ENCODE peak calls at places on chromosomes 3 and 15, in six cellular contexts. Z is spleen, T is transverse colon, X is breast epithelium, L is HCT116, N is upper lobe of left lung. H is an unnamed sample.

GRCh38 chr3:27431116-27431515 is 53.1 kb downstream of the SLC4A7 start:
- DNase-seq in Z (no peak), T (no peak), X (peak), L (peak), N (no peak), H (peak)

GRCh38 chr3:17329932-17330331 is 412.5 kb downstream of the TBC1D5 start:
- DNase-seq in Z (no peak), T (no peak), X (no peak), L (no peak), N (no peak), H (no peak)

GRCh38 chr15:91891788-91892187 is 38.3 kb downstream of the SLCO3A1 start:
- DNase-seq in Z (no peak), T (no peak), X (no peak), L (no peak), N (no peak), H (no peak)

GRCh38 chr3:157127831-157128767 is 31.8 kb downstream of the CCNL1 start:
- DNase-seq in Z (no peak), T (no peak), X (no peak), L (peak), N (no peak), H (peak)

GRCh38 chr15:85047271-85047948 is 65.8 kb downstream of the PDE8A start:
- DNase-seq in Z (no peak), T (peak), X (no peak), L (no peak), N (no peak), H (no peak)

GRCh38 chr3:157282261-157283191 is 122.6 kb upstream of the CCNL1 start:
- DNase-seq in Z (no peak), T (no peak), X (peak), L (no peak), N (no peak), H (peak)

GRCh38 chr3:182435860-182436259 is 357.4 kb upstream of the ATP11B start:
- DNase-seq in Z (no peak), T (no peak), X (no peak), L (no peak), N (no peak), H (no peak)

GRCh38 chr3:134352031-134352671 is 22.1 kb downstream of the AMOTL2 start:
- DNase-seq in Z (no peak), T (no peak), X (peak), L (no peak), N (no peak), H (peak)

GRCh38 chr3:123705886-123706285 is 121.0 kb upstream of the HACD2 start:
- DNase-seq in Z (no peak), T (no peak), X (no peak), L (no peak), N (no peak), H (no peak)

GRCh38 chr3:159766563-159767185 is 222.0 kb upstream of the IL12A start:
- DNase-seq in Z (no peak), T (no peak), X (no peak), L (no peak), N (no peak), H (no peak)

GRCh38 chr3:42498791-42499477 is 3.5 kb upstream of the VIPR1 start:
- DNase-seq in Z (peak), T (no peak), X (peak), L (no peak), N (no peak), H (peak)

GRCh38 chr3:106610362-106610997 is 741.7 kb upstream of the CBLB start:
- DNase-seq in Z (no peak), T (no peak), X (no peak), L (no peak), N (no peak), H (no peak)

GRCh38 chr3:15805756-15806266 is 8.0 kb upstream of the ANKRD28 start:
- DNase-seq in Z (no peak), T (no peak), X (no peak), L (no peak), N (no peak), H (no peak)

GRCh38 chr3:42732829-42733459 is 30.3 kb upstream of the HHATL start:
- DNase-seq in Z (no peak), T (no peak), X (peak), L (no peak), N (no peak), H (peak)

GRCh38 chr3:143896486-143896885 is 48.2 kb upstream of the SLC9A9 start:
- DNase-seq in Z (no peak), T (no peak), X (no peak), L (no peak), N (no peak), H (no peak)

GRCh38 chr3:29286841-29287240 is 6.0 kb downstream of the RBMS3 start:
- DNase-seq in Z (no peak), T (no peak), X (no peak), L (no peak), N (no peak), H (no peak)

GRCh38 chr15:29129903-29130302 is 139.7 kb downstream of the NSMCE3 start:
- DNase-seq in Z (peak), T (no peak), X (no peak), L (no peak), N (no peak), H (peak)

GRCh38 chr3:53196575-53197407 is 35.8 kb downstream of the PRKCD start:
- DNase-seq in Z (no peak), T (peak), X (no peak), L (peak), N (no peak), H (no peak)

GRCh38 chr15:36798366-36798765 is 218.9 kb downstream of the CDIN1 start:
- DNase-seq in Z (no peak), T (no peak), X (no peak), L (no peak), N (no peak), H (no peak)

GRCh38 chr3:170640737-170641171 is 54.9 kb upstream of the SLC7A14 start:
- DNase-seq in Z (no peak), T (no peak), X (no peak), L (no peak), N (no peak), H (no peak)

GRCh38 chr3:196517919-196518318 is 2.8 kb upstream of the SMCO1 start:
- DNase-seq in Z (no peak), T (no peak), X (no peak), L (no peak), N (no peak), H (no peak)

GRCh38 chr3:49406571-49407565 is 4.9 kb downstream of the RHOA start:
- DNase-seq in Z (peak), T (no peak), X (no peak), L (no peak), N (no peak), H (no peak)

GRCh38 chr15:40002295-40002694 is 36.7 kb downstream of the SRP14 start:
- DNase-seq in Z (no peak), T (peak), X (no peak), L (no peak), N (no peak), H (no peak)

GRCh38 chr3:129039271-129040038 is 21.1 kb upstream of the GP9 start:
- DNase-seq in Z (no peak), T (peak), X (no peak), L (no peak), N (peak), H (peak)

GRCh38 chr3:13654330-13655073 is 105.6 kb downstream of the FBLN2 start:
- DNase-seq in Z (peak), T (no peak), X (no peak), L (no peak), N (no peak), H (no peak)

GRCh38 chr3:81558106-81558505 is 203.3 kb downstream of the GBE1 start:
- DNase-seq in Z (no peak), T (no peak), X (no peak), L (no peak), N (no peak), H (no peak)

GRCh38 chr15:67836477-67836876 is 3.4 kb downstream of the RNU6-1 start:
- DNase-seq in Z (peak), T (peak), X (no peak), L (no peak), N (no peak), H (peak)

GRCh38 chr3:149153402-149153801 is 24.0 kb downstream of the HPS3 start:
- DNase-seq in Z (no peak), T (no peak), X (no peak), L (no peak), N (no peak), H (no peak)

GRCh38 chr3:149621218-149622005 is 36.4 kb downstream of the WWTR1 start:
- DNase-seq in Z (no peak), T (no peak), X (no peak), L (no peak), N (no peak), H (no peak)

GRCh38 chr15:56918907-56919707 is 663 bp downstream of the TCF12 start:
- DNase-seq in Z (peak), T (peak), X (peak), L (no peak), N (peak), H (peak)
- TF ChIP-seq POLR2A in Z (peak), T (no peak), X (no peak), L (no peak), N (no peak), H (no peak)

GRCh38 chr3:188320757-188321156 is 166.8 kb downstream of the LPP start:
- DNase-seq in Z (no peak), T (no peak), X (no peak), L (no peak), N (no peak), H (no peak)
- TF ChIP-seq POLR2AphosphoS5 in Z (no peak), T (no peak), X (no peak), L (no peak), N (no peak), H (no peak)

DNA sequence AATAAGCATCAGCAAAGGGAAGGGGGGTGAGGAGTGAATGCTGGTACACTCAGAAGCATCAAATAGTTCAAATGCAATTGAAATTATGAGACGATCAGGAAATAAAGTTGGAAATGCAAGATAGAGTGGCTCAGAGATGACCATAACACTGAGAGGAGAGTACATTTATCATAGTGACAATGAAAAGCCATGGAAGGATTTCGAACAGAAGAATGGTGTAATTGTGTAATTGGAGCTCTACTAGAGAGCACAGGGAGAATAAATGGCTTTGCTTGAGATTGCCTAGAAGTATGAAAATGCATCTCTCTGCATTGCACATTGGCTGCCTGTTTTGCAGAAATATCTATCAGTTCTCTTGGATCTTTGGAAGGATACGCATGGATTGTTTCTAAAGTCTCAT is 163.3 kb downstream of the TP63 start:
- DNase-seq in Z (no peak), T (no peak), X (no peak), L (no peak), N (no peak), H (no peak)
- H3K4me3 ChIP-seq in Z (no peak), T (no peak), X (no peak), L (no peak), N (no peak), H (no peak)

GRCh38 chr15:80151576-80151975 is 1.2 kb upstream of the FAH start:
- DNase-seq in Z (no peak), T (no peak), X (no peak), L (no peak), N (no peak), H (no peak)

GRCh38 chr15:80154336-80154735 is 1.5 kb downstream of the FAH start:
- DNase-seq in Z (no peak), T (no peak), X (no peak), L (no peak), N (no peak), H (no peak)

GRCh38 chr15:80152180-80152895 is 461 bp upstream of the FAH start:
- DNase-seq in Z (peak), T (peak), X (peak), L (peak), N (peak), H (peak)

GRCh38 chr15:80153900-80154299 is 1.1 kb downstream of the FAH start:
- DNase-seq in Z (no peak), T (no peak), X (no peak), L (no peak), N (no peak), H (no peak)

GRCh38 chr15:80152896-80153876 is at the start of gene FAH:
- DNase-seq in Z (peak), T (peak), X (no peak), L (no peak), N (no peak), H (no peak)
- TF ChIP-seq POLR2A in Z (no peak), T (peak), X (no peak), L (no peak), N (no peak), H (no peak)

GRCh38 chr15:90071220-90071807 is 31.0 kb downstream of the IDH2 start:
- DNase-seq in Z (peak), T (peak), X (peak), L (peak), N (no peak), H (peak)
- TF ChIP-seq POLR2AphosphoS5 in Z (no peak), T (no peak), X (no peak), L (no peak), N (no peak), H (peak)

GRCh38 chr3:64224826-64225606 is at the start of gene PRICKLE2:
- DNase-seq in Z (peak), T (peak), X (peak), L (no peak), N (no peak), H (peak)
- H3K4me3 ChIP-seq in Z (peak), T (peak), X (peak), L (no peak), N (no peak), H (peak)

GRCh38 chr15:56732881-56733130 is 503 bp downstream of the ZNF280D start:
- DNase-seq in Z (no peak), T (no peak), X (peak), L (peak), N (no peak), H (no peak)

GRCh38 chr15:56732135-56732880 is 1.0 kb downstream of the ZNF280D start:
- DNase-seq in Z (no peak), T (peak), X (no peak), L (no peak), N (no peak), H (no peak)

GRCh38 chr15:56734013-56734625 is 810 bp upstream of the ZNF280D start:
- DNase-seq in Z (no peak), T (no peak), X (no peak), L (no peak), N (no peak), H (no peak)

GRCh38 chr15:56731571-56731970 is 1.7 kb downstream of the ZNF280D start:
- DNase-seq in Z (no peak), T (no peak), X (no peak), L (no peak), N (no peak), H (no peak)

DNA sequence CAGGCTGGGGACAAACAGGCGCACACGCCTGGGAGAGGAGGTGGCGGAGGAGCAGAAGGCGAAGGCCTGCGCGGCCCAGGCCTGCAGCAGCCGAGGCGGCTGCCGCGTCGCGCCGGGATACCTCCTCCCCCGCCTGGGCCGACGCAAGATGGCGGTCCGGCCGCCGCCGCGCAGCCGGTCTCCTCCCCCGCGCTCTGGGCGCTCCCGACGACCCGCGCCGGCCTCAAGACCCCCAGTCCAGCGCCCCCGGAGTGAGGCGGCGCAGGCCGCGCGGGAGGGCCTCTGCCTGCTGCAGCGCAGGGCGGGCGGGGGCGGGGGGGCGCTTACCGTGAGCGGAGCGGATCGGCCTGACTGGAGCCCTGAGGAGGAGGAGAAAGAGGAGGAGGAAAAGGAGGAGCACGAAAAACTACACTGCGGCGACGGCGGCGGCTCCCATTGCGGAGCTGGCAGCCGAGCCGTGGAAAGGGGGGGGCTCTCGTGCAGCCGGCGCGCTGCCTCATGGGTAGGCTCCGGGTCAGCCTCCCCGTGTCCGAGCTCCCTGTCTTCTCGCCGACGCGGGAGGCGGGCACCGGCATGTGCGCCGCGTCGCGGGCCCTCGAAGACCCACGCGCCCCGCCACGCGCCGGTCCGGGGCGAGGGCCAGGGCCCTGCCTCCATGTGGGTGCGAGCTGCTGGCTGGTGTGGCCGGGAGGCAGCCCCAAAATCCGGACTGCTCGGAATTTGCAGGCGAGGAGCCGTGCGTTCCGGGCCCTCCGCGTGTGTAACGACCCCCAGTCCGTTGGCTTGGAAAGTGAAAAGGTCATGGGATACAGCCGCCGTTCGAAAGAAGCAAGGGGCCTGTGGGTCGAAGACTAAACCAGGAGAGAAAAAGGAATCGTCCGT is at the start of gene ZNF280D:
- DNase-seq in Z (peak), T (peak), X (peak), L (peak), N (peak), H (peak)
- TF ChIP-seq POLR2A in Z (peak), T (peak), X (no peak), L (no peak), N (no peak), H (peak)

GRCh38 chr15:93265046-93265658 is 176.1 kb upstream of the RGMA start:
- DNase-seq in Z (no peak), T (no peak), X (no peak), L (no peak), N (no peak), H (no peak)

GRCh38 chr15:93266291-93266690 is 177.3 kb upstream of the RGMA start:
- DNase-seq in Z (no peak), T (no peak), X (no peak), L (no peak), N (peak), H (no peak)

GRCh38 chr15:93261845-93262244 is 172.8 kb upstream of the RGMA start:
- DNase-seq in Z (no peak), T (no peak), X (no peak), L (no peak), N (no peak), H (no peak)
- TF ChIP-seq POLR2AphosphoS5 in Z (no peak), T (no peak), X (no peak), L (no peak), N (no peak), H (no peak)

GRCh38 chr3:4943553-4943952 is 35.7 kb upstream of the BHLHE40 start:
- DNase-seq in Z (no peak), T (no peak), X (no peak), L (peak), N (no peak), H (no peak)
- H3K4me3 ChIP-seq in Z (no peak), T (no peak), X (no peak), L (no peak), N (no peak), H (no peak)

DNA sequence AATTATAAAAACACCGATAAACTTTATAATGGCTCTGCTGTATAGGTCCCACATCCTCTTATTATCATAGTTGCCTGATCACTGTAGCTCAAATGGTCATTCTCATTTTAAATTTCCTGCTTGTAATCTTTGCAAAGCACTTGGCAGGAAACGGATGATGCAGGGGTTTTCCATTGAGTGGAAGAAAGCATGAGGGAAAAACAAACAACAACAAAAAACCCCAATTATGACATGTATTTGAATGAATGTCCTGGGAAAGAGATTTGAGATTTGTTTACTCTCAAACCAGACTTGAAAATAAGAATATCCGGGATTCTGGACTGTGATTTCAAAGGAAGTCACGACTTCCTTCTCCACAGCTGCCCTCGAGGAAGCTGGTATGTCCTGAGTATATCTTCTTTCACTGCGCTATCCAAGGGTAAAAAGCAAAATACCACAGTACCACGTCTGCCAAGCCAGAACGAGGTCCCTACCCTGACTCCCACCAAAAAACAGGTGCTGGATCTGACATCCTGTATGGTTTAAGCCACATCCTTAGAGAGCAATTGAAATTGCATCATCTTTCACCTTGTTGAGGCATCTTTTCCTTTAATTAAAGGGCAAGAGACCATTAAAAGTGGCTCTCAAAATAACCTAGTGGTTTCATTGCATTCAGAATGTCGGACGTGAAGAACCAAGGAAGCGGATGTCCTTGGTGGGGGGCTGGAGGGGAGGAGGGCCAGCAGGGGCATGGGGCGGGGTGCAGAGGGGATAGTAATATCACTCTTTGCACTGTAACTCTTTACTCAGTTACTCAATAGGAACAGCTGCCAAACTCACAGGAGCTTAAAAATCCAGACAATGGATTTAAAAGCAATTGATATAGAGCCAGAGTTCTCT is 13.5 kb upstream of the TIPIN start:
- DNase-seq in Z (no peak), T (no peak), X (no peak), L (no peak), N (no peak), H (no peak)
- TF ChIP-seq POLR2A in Z (no peak), T (no peak), X (no peak), L (no peak), N (no peak), H (no peak)